ENCODE peak calls at places on chromosome 2, in nine cellular contexts. K is HCT116, P is esophagus squamous epithelium, R is A549, U is body of pancreas, X is esophagus muscularis mucosa, J is upper lobe of left lung, Q is heart left ventricle, W is tibial nerve. B is an unnamed sample.

GRCh38 chr2:236783417-236784020 is 213.9 kb downstream of the ACKR3 start:
- DNase-seq in K (no peak), P (no peak), R (no peak), U (no peak), X (no peak), J (no peak), Q (no peak), W (no peak), B (no peak)

GRCh38 chr2:150832686-150833085 is 345.2 kb upstream of the RND3 start:
- DNase-seq in K (no peak), P (no peak), R (no peak), U (no peak), X (no peak), J (no peak), Q (no peak), W (no peak), B (no peak)

GRCh38 chr2:101106453-101107181 is 44.6 kb downstream of the TBC1D8 start:
- DNase-seq in K (no peak), P (no peak), R (no peak), U (peak), X (no peak), J (no peak), Q (no peak), W (no peak), B (no peak)

GRCh38 chr2:132804045-132804444 is 134.0 kb upstream of the LYPD1 start:
- DNase-seq in K (no peak), P (no peak), R (peak), U (no peak), X (no peak), J (no peak), Q (peak), W (no peak), B (no peak)

GRCh38 chr2:209960676-209961630 is 41.5 kb upstream of the RPE start:
- DNase-seq in K (peak), P (peak), R (peak), U (peak), X (no peak), J (no peak), Q (peak), W (peak), B (peak)

GRCh38 chr2:145751634-145752033 is 1231.7 kb upstream of the ZEB2 start:
- DNase-seq in K (no peak), P (no peak), R (no peak), U (no peak), X (no peak), J (no peak), Q (peak), W (peak), B (peak)

GRCh38 chr2:3127710-3128109 is 249.9 kb downstream of the EIPR1 start:
- DNase-seq in K (no peak), P (no peak), R (no peak), U (no peak), X (no peak), J (no peak), Q (no peak), W (no peak), B (no peak)

GRCh38 chr2:26162963-26163362 is 9.9 kb upstream of the GAREM2 start:
- DNase-seq in K (no peak), P (no peak), R (no peak), U (no peak), X (no peak), J (no peak), Q (no peak), W (no peak), B (no peak)

GRCh38 chr2:139217641-139218040 is 437.5 kb upstream of the NXPH2 start:
- DNase-seq in K (no peak), P (no peak), R (no peak), U (no peak), X (no peak), J (no peak), Q (no peak), W (no peak), B (no peak)

DNA sequence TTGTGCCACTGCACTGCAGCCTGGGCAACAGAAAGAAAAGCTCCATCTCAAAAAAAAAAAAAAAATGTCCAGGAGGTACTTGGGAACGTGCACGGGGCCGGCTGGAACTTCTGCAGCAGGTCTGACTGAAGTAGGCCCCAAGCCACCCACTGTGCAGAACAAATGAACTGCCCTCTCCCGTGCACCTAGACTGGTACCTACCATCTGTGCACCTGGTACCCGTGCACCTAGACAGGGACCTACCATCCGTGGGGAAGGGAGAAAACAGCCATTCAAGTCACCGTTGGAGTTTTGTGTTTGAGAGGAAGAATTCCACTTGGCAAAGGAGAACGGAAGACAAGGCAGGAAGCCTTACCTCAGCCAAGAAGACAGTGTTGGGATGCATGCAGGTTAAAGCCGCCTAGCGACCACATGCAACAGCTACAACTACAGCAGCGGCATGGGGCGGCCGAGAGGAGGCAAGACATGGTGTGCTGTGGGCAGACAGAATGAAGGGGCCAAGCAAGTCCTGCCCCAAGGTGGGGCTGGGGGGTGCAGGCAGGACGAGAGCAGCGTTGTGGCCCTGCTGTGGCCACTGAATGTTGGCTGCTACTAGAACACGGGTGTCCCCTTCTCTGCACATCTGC is 16.1 kb downstream of the ST3GAL5 start:
- DNase-seq in K (no peak), P (no peak), R (no peak), U (no peak), X (no peak), J (peak), Q (no peak), W (no peak), B (no peak)
- TF ChIP-seq POLR2A in K (no peak), P (no peak), R (no peak), U (no peak), X (no peak), J (no peak), Q (no peak), W (no peak), B (no peak)

GRCh38 chr2:240622631-240623235 is 2.5 kb upstream of the GPR35 start:
- DNase-seq in K (no peak), P (no peak), R (no peak), U (peak), X (no peak), J (peak), Q (no peak), W (no peak), B (no peak)
- TF ChIP-seq POLR2A in K (no peak), P (no peak), R (no peak), U (no peak), X (no peak), J (no peak), Q (no peak), W (no peak), B (no peak)

DNA sequence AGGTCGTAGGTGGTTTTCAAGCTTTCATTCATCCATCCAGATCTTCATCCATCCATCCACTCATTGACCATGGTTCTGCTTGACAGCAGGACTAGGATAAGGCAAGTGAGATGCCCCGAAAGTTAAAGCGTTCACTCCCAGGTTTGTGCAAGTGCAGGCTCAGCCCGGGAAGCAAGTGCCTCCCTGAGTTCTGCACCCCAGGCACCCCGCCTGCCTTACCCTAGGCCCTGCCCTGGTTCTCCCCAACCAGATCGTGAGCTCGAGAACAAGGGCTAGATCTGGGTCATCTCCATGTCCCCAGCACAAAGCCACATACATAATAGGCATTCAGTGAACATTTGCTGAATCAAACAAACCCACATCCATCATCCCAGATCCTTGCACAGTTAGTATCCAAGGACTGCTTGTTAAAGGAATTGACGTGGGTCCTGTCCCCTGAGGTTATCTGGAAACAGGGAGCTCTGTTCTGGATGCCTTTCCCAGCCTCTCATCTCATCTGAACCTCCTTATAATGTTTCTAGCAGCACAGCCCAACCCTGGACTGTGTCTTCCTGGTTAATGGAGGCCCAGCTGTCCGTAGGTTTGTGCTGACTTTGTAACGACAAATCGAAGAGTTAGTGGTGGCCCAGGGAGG is 116.1 kb upstream of the GPC1 start:
- DNase-seq in K (no peak), P (no peak), R (no peak), U (no peak), X (no peak), J (no peak), Q (no peak), W (no peak), B (no peak)
- TF ChIP-seq POLR2A in K (no peak), P (no peak), R (no peak), U (no peak), X (no peak), J (no peak), Q (no peak), W (no peak), B (no peak)

DNA sequence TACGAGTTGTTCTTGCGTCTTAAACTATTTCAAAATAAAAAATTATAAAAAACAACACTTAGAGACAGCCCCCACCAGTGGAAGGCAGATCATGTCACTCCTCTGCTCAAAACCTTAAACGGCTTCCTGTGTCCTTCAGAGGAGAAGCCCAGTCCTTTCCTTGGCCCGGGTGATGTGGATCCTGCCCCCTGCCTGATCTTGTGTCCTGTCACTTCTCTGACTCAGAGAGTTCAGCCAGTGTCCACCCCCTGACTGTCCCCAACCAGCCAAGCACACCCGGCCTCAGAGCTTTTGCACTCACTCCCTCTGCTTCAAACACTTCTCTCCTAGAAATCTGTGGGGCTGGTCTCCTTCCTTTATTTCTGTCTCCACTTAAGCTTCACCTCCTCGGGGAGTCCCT is 35.4 kb downstream of the TOGARAM2 start:
- DNase-seq in K (no peak), P (no peak), R (no peak), U (no peak), X (no peak), J (no peak), Q (no peak), W (peak), B (no peak)
- TF ChIP-seq POLR2A in K (no peak), P (no peak), R (no peak), U (no peak), X (no peak), J (no peak), Q (no peak), W (no peak), B (no peak)

GRCh38 chr2:43777306-43777926 is 3.6 kb downstream of the DYNC2LI1 start:
- DNase-seq in K (no peak), P (no peak), R (no peak), U (no peak), X (no peak), J (peak), Q (no peak), W (no peak), B (no peak)

GRCh38 chr2:43778233-43778632 is 4.4 kb downstream of the DYNC2LI1 start:
- DNase-seq in K (no peak), P (no peak), R (no peak), U (no peak), X (no peak), J (no peak), Q (no peak), W (no peak), B (no peak)

GRCh38 chr2:43776317-43776716 is 2.5 kb downstream of the DYNC2LI1 start:
- DNase-seq in K (no peak), P (no peak), R (no peak), U (no peak), X (no peak), J (no peak), Q (no peak), W (no peak), B (no peak)

GRCh38 chr2:43774617-43775016 is 778 bp downstream of the DYNC2LI1 start:
- DNase-seq in K (no peak), P (no peak), R (no peak), U (peak), X (no peak), J (no peak), Q (no peak), W (no peak), B (no peak)

DNA sequence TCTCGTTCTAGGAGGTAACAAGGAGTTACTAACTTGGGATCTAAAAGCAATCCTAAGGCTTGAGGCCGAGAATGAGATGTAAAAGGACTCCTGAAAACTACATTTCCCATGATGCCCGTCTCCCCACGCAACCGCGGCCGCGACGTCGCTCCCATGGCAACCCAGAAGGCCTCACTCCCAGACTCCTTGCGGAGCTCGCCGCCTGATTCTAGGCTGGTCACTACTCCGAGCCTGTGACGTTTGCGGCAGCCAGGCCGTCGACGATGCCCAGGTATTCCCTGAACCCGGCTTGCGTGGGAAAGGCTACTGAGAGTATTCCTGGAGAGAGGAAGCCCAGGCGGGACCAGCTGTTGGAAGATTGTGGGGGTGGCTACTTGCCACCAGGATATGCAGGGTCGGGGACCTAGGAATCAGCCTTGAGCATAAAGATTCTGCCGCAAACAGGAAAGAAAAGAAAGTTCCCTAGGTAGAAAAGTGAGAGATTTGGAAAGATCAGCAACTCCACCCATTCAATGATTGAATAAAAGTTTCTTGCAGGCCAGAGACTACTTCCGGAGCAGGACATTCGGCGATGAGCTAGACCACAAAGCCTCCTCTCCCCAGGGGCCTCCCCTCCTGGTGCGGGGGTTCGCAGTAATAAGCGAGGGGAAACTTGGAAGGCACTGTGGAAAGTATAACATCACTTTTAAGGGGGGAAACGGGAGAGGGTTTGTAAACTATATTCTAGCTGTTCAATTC is at the start of gene DYNC2LI1:
- DNase-seq in K (peak), P (peak), R (peak), U (peak), X (peak), J (peak), Q (peak), W (peak), B (peak)
- TF ChIP-seq POLR2A in K (peak), P (peak), R (peak), U (peak), X (no peak), J (peak), Q (no peak), W (peak), B (peak)

DNA sequence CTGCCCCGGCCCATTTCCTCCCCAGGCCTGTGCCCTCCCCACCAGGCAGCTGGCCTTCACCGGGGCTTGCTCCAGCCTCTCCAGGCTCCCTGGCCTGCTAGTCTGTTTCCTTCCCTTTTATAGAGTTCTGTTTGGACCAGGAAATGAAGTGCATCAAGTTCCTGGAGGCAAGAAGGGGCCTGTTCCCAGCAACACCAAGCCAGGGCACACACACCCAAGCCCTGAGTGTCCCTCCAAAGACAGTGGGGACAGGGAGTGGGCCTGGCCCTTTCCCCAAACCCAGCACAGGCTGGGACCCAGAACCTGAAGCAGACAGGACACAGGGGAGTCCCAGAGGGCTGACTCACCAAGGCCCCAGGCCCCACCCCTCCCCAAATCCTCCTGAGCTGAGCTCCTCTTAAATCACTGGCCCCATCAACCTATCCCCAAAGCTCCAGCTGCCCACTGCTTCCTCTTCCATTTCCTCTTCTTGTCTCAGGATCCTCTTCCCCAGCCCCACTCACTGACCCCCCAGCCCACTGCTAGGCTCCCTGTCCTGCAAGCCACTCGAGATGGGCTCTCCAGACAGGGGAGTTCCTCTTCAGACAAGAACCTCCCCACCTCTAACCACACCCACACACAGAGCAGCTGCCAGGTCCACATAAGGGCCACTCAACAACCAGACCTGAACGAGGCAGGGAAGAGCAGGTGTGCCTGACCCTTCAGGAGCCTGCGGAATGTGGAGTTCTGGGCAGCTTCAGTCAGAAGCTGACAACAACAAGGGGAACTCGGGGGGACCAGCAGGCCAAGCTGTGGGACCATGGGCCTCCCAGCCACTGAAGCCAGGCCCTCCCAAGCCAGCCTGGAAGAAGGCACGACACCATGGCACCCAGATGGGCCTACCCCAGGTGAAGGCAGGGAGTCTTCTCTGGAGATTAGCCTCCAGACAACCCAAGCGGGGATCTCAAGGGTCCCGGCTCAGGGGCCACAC is 74.2 kb downstream of the TNS1 start:
- DNase-seq in K (no peak), P (no peak), R (no peak), U (no peak), X (no peak), J (peak), Q (no peak), W (no peak), B (no peak)
- TF ChIP-seq POLR2A in K (no peak), P (peak), R (no peak), U (no peak), X (no peak), J (no peak), Q (no peak), W (no peak), B (no peak)

DNA sequence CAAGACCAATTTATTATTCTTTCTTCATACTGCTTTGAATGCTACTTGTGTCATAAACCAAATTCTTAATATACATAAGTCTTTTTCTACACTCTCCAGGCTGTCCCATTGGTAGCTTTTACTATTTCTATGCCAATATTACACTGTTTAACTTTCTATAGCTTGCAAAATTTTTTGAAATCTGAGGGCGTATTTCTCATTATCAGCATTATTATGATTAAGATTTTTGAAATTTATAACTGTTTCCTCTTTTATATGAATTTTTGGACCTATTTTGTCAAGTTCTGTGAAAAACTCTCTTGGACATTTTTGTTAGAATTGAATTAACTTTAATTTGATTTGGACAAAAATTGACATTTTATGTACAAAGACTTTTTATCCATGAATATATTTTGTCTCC is 98.6 kb downstream of the GFPT1 start:
- DNase-seq in K (no peak), P (no peak), R (no peak), U (no peak), X (no peak), J (no peak), Q (no peak), W (no peak), B (no peak)
- TF ChIP-seq POLR2A in K (no peak), P (no peak), R (no peak), U (no peak), X (no peak), J (no peak), Q (no peak), W (no peak), B (no peak)

GRCh38 chr2:233400961-233401360 is 46.7 kb downstream of the DGKD start:
- DNase-seq in K (no peak), P (no peak), R (no peak), U (no peak), X (no peak), J (no peak), Q (no peak), W (no peak), B (no peak)

GRCh38 chr2:233399306-233400225 is 45.3 kb downstream of the DGKD start:
- DNase-seq in K (no peak), P (no peak), R (no peak), U (no peak), X (no peak), J (no peak), Q (no peak), W (no peak), B (no peak)

GRCh38 chr2:233402774-233403173 is 48.5 kb downstream of the DGKD start:
- DNase-seq in K (no peak), P (no peak), R (no peak), U (no peak), X (no peak), J (no peak), Q (no peak), W (no peak), B (no peak)

GRCh38 chr2:233402346-233402745 is 48.1 kb downstream of the DGKD start:
- DNase-seq in K (no peak), P (no peak), R (no peak), U (no peak), X (no peak), J (no peak), Q (no peak), W (no peak), B (no peak)

GRCh38 chr2:233400341-233400740 is 46.0 kb downstream of the DGKD start:
- DNase-seq in K (no peak), P (no peak), R (no peak), U (no peak), X (no peak), J (no peak), Q (no peak), W (no peak), B (no peak)
- TF ChIP-seq POLR2A in K (no peak), P (no peak), R (no peak), U (no peak), X (no peak), J (no peak), Q (no peak), W (no peak), B (no peak)

DNA sequence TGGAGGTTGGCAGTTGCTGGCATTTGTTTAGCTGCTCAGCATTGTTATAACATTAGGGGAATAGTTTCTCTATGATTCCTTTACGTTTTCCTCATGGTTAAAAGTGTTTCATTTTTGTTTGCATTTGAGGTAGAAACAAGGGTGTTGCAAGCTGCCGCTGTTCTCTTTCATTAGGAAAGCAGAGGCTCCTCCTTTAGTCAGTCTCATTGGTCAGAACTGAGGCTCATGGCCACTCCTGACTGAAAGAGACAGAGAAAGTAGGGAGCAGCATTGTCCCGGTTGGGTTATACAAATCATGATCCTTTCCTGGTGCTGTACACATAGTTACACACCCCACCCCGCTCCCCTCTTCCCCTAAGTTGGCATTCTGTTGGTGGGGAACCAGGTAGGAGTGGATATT is 59.8 kb upstream of the PTH2R start:
- DNase-seq in K (no peak), P (no peak), R (no peak), U (peak), X (no peak), J (no peak), Q (no peak), W (no peak), B (no peak)
- TF ChIP-seq POLR2A in K (no peak), P (no peak), R (no peak), U (no peak), X (no peak), J (no peak), Q (no peak), W (no peak), B (no peak)

B was measured in erythroblast.